ENCODE peak calls at places on chromosomes 13 and 19, in five cellular contexts. P, W, I, Z and V are unnamed samples.

GRCh38 chr19:18634612-18635290 is 2.1 kb upstream of the KLHL26 start:
- DNase-seq in P (no peak), W (no peak), I (peak; percentile 67), Z (no peak), V (no peak)

GRCh38 chr13:73879346-73880020 is 254.7 kb downstream of the KLF12 start:
- DNase-seq in P (no peak), W (no peak), I (no peak), Z (no peak), V (no peak)

GRCh38 chr19:52961981-52962380 is 700 bp downstream of the ZNF816 start:
- DNase-seq in P (no peak), W (no peak), I (no peak), Z (no peak), V (no peak)

GRCh38 chr19:17090501-17091074 is 15.0 kb downstream of the MYO9B start:
- DNase-seq in P (no peak), W (no peak), I (no peak), Z (no peak), V (no peak)

GRCh38 chr13:34412817-34413365 is 529.2 kb upstream of the NBEA start:
- DNase-seq in P (no peak), W (no peak), I (no peak), Z (no peak), V (no peak)

GRCh38 chr19:5850743-5851293 is 431 bp downstream of the FUT3 start:
- DNase-seq in P (peak; percentile 57), W (peak; percentile 53), I (peak; percentile 86), Z (peak; percentile 87), V (no peak)

GRCh38 chr19:54029930-54030490 is 33.7 kb downstream of the VSTM1 start:
- DNase-seq in P (no peak), W (no peak), I (peak; percentile 30), Z (no peak), V (peak; percentile 31)

GRCh38 chr13:64723735-64724134 is 2506.4 kb downstream of the PCDH9 start:
- DNase-seq in P (no peak), W (no peak), I (no peak), Z (no peak), V (no peak)

GRCh38 chr13:46586766-46587509 is 34.0 kb downstream of the LRCH1 start:
- DNase-seq in P (no peak), W (no peak), I (no peak), Z (no peak), V (no peak)

GRCh38 chr19:29966594-29967249 is 24.7 kb downstream of the URI1 start:
- DNase-seq in P (no peak), W (no peak), I (no peak), Z (no peak), V (no peak)

GRCh38 chr19:1767464-1767933 is 14.2 kb downstream of the ONECUT3 start:
- DNase-seq in P (peak; percentile 39), W (no peak), I (peak; percentile 27), Z (no peak), V (peak; percentile 33)

GRCh38 chr13:100269837-100270236 is 180.9 kb downstream of the PCCA start:
- DNase-seq in P (peak; percentile 43), W (peak; percentile 28), I (peak; percentile 71), Z (peak; percentile 71), V (peak; percentile 74)

GRCh38 chr19:22893855-22894270 is 61.8 kb downstream of the ZNF723 start:
- DNase-seq in P (no peak), W (no peak), I (no peak), Z (no peak), V (no peak)

GRCh38 chr19:1252221-1252817 is 3.9 kb downstream of the MIDN start:
- DNase-seq in P (no peak), W (peak; percentile 96), I (peak; percentile 96), Z (peak; percentile 98), V (peak; percentile 90)

GRCh38 chr19:41726493-41726892 is 18.1 kb downstream of the CEACAM5 start:
- DNase-seq in P (no peak), W (no peak), I (no peak), Z (no peak), V (no peak)

GRCh38 chr13:94362411-94362909 is 117.0 kb downstream of the DCT start:
- DNase-seq in P (peak; percentile 57), W (peak; percentile 28), I (peak; percentile 61), Z (peak; percentile 82), V (no peak)

GRCh38 chr19:45097450-45097775 is 4.4 kb downstream of the PPP1R37 start:
- DNase-seq in P (no peak), W (no peak), I (no peak), Z (no peak), V (no peak)
- H3K4me1 ChIP-seq in P (peaks cover 7% of the 10 kb centered on the region), W (peaks cover 48% of the 10 kb centered on the region), I (peaks cover 84% of the 10 kb centered on the region), Z (peaks cover 71% of the 10 kb centered on the region), V (peaks cover 94% of the 10 kb centered on the region)

GRCh38 chr19:58546131-58546530 is 2.3 kb downstream of the TRIM28 start:
- DNase-seq in P (no peak), W (no peak), I (no peak), Z (no peak), V (no peak)

GRCh38 chr19:58549664-58550361 is 5.1 kb downstream of the CHMP2A start:
- DNase-seq in P (no peak), W (no peak), I (no peak), Z (peak; percentile 64), V (no peak)

GRCh38 chr19:58548859-58549663 is 5.2 kb downstream of the TRIM28 start:
- DNase-seq in P (no peak), W (no peak), I (no peak), Z (no peak), V (no peak)

GRCh38 chr19:58545286-58546068 is 1.6 kb downstream of the TRIM28 start:
- DNase-seq in P (no peak), W (no peak), I (no peak), Z (peak; percentile 67), V (no peak)

DNA sequence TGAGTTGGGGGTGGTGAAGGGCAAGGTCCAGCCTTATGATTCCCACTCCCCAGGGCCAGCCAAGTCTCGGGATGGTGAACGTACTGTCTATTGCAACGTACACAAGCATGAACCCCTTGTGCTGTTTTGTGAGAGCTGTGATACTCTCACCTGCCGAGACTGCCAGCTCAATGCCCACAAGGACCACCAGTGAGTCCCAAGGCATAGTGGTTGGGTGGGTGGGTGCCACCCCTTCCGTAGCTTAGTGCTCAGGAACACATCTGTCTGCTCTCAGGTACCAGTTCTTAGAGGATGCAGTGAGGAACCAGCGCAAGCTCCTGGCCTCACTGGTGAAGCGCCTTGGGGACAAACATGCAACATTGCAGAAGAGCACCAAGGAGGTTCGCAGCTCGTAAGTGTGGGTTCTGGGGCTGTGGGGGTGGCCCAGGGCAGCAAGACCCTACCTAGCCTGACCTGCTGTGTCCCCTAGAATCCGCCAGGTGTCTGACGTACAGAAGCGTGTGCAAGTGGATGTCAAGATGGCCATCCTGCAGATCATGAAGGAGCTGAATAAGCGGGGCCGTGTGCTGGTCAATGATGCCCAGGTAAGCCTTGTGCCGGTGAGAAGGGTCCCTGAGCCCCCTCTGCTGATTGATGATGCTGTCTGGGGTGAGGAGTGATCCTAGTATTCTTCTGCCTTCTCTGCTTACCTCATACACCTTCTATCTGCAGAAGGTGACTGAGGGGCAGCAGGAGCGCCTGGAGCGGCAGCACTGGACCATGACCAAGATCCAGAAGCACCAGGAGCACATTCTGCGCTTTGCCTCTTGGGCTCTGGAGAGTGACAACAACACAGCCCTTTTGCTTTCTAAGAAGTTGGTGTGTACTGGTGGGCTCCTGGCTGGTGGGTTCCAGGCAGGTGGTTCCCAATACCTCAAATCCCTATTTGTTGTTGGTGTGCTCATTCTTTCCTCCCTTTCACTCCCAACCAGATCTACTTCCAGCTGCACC is 3.8 kb downstream of the TRIM28 start:
- DNase-seq in P (no peak), W (no peak), I (no peak), Z (no peak), V (no peak)
- TF ChIP-seq CTCF in P (no peak), W (no peak), I (no peak), Z (no peak), V (no peak)

GRCh38 chr19:38444026-38444425 is 10.5 kb downstream of the RYR1 start:
- DNase-seq in P (no peak), W (no peak), I (no peak), Z (no peak), V (no peak)

GRCh38 chr19:38442736-38443135 is 9.2 kb downstream of the RYR1 start:
- DNase-seq in P (no peak), W (no peak), I (no peak), Z (no peak), V (no peak)

GRCh38 chr19:38443458-38444001 is 10.0 kb downstream of the RYR1 start:
- DNase-seq in P (no peak), W (no peak), I (no peak), Z (no peak), V (no peak)

GRCh38 chr19:38440592-38440991 is 7.1 kb downstream of the RYR1 start:
- DNase-seq in P (no peak), W (no peak), I (no peak), Z (no peak), V (no peak)

GRCh38 chr19:38441660-38442348 is 8.3 kb downstream of the RYR1 start:
- DNase-seq in P (no peak), W (no peak), I (no peak), Z (no peak), V (no peak)
- H3K27me3 ChIP-seq in P (no peaks in the 10 kb centered on the region), W (no peaks in the 10 kb centered on the region), I (no peaks in the 10 kb centered on the region), Z (no peaks in the 10 kb centered on the region), V (peaks cover 59% of the 10 kb centered on the region)

DNA sequence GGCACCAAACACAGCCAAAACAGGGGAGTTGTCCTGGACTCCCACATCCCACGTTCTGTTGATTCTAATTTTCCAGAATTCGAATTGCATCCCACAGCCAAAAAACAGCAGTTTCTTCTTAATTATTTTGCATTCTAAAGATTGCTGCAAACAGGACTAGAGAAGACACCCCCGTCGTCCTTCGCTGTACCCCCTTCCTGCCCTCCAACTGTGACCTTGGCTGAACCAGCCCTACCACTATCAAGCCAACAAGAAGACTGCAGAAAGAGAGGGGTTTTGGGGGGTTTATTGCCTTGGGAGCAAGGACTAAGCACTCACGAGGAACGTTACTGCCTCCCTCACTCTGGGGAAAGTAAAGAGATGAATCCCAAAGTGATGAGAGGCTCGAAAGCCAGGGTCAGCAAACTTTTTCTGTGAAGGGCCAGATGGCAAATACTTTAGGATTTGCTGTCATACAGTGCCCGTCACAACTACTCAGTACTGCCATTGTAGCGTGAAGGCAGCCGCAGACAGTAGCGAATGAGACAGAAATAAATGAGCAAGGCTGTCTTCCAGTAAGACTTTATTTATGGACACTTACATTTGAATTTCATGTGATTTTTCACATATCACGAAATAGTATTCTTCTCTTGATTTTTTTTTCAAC is 32.5 kb upstream of the KATNAL1 start:
- DNase-seq in P (peak; percentile 60), W (no peak), I (peak; percentile 17), Z (no peak), V (no peak)
- H3K4me1 ChIP-seq in P (peaks cover 33% of the 10 kb centered on the region), W (peaks cover 16% of the 10 kb centered on the region), I (peaks cover 28% of the 10 kb centered on the region), Z (peaks cover 46% of the 10 kb centered on the region), V (peaks cover 38% of the 10 kb centered on the region)

DNA sequence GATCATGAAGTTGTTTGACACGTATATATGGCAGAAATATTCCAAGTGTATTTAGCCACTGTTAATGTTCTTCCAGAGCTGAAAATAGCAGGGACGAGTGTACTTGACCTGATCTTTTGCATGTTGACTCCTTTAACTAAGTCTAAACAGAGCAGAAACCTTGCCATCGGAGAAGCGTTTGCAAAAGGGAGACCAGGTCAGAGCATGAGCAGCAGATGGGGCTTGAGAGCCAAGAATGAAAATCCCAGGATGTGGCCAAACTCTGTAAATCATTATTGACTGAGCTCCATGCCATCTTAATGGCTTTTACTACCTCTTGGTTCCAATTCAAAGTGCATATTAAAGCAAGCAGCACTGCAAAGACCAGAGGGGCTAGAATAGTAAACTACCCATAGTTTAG is 55.5 kb downstream of the FAM216B start:
- DNase-seq in P (no peak), W (no peak), I (peak; percentile 5), Z (no peak), V (no peak)
- TF ChIP-seq CTCF in P (no peak), W (peak; percentile 14), I (peak; percentile 21), Z (no peak), V (peak; percentile 47)